ENCODE peak calls at places on chromosomes 7 and 10, in four cellular contexts. I is SK-N-SH, C is GM12878, E is K562. F is an unnamed sample.

GRCh38 chr7:6637544-6638229 is 569 bp downstream of the ZNF316 start:
- DNase-seq in I (peak; percentile 98), C (no peak), E (peak; percentile 94), F (peak; percentile 51)

GRCh38 chr7:108078156-108078781 is 51.9 kb downstream of the LAMB4 start:
- DNase-seq in I (no peak), E (no peak), C (no peak), F (no peak)

GRCh38 chr10:15813415-15813814 is 46.9 kb downstream of the MINDY3 start:
- DNase-seq in I (no peak), E (no peak), C (no peak), F (no peak)

GRCh38 chr10:121655254-121656142 is 57.3 kb upstream of the FGFR2 start:
- DNase-seq in C (no peak), E (no peak), I (no peak), F (no peak)

GRCh38 chr10:43059336-43059720 is 17.5 kb upstream of the RET start:
- DNase-seq in I (no peak), E (no peak), C (no peak), F (no peak)

GRCh38 chr7:98283887-98284222 is 2.4 kb downstream of the BRI3 start:
- DNase-seq in C (no peak), E (no peak), I (no peak), F (no peak)

GRCh38 chr7:24119852-24120251 is 164.1 kb upstream of the NPY start:
- DNase-seq in C (no peak), I (no peak), E (no peak), F (no peak)

GRCh38 chr10:61081331-61081730 is 137.3 kb upstream of the RHOBTB1 start:
- DNase-seq in C (no peak), E (no peak), I (no peak), F (no peak)

GRCh38 chr7:148480479-148481146 is 110.0 kb upstream of the C7orf33 start:
- DNase-seq in I (no peak), C (no peak), E (no peak), F (no peak)

GRCh38 chr10:84205049-84205852 is 10.9 kb downstream of the CDHR1 start:
- DNase-seq in C (peak; percentile 27), E (peak; percentile 79), I (peak; percentile 83), F (peak; percentile 82)

GRCh38 chr7:99224263-99224947 is 16.5 kb upstream of the KPNA7 start:
- DNase-seq in C (peak; percentile 1), I (no peak), E (peak; percentile 69), F (no peak)

GRCh38 chr10:110944997-110945396 is 25.6 kb downstream of the SHOC2 start:
- DNase-seq in C (no peak), E (no peak), I (no peak), F (no peak)

GRCh38 chr7:25326466-25327156 is 98.3 kb upstream of the NPVF start:
- DNase-seq in C (no peak), E (no peak), I (no peak), F (no peak)

GRCh38 chr10:100100651-100101525 is 19.2 kb upstream of the CPN1 start:
- DNase-seq in I (no peak), C (no peak), E (no peak), F (no peak)

GRCh38 chr7:22013711-22014110 is 68.0 kb upstream of the CDCA7L start:
- DNase-seq in I (no peak), C (no peak), E (no peak), F (no peak)

GRCh38 chr10:75450062-75450429 is 18.6 kb downstream of the LRMDA start:
- DNase-seq in C (no peak), I (no peak), E (no peak), F (no peak)

GRCh38 chr7:106262268-106262881 is 22.4 kb downstream of the NAMPT start:
- DNase-seq in C (no peak), E (no peak), I (no peak), F (no peak)

GRCh38 chr7:140036224-140036651 is 26.5 kb downstream of the PARP12 start:
- DNase-seq in E (no peak), C (peak; percentile 17), I (peak; percentile 88), F (no peak)

GRCh38 chr10:52855546-52856325 is 83.2 kb upstream of the MBL2 start:
- DNase-seq in C (no peak), E (no peak), I (no peak), F (no peak)

GRCh38 chr10:73965890-73966768 is 31.8 kb upstream of the VCL start:
- DNase-seq in I (no peak), E (no peak), C (no peak), F (peak; percentile 86)

GRCh38 chr7:94913391-94913790 is 6.0 kb downstream of the PPP1R9A start:
- DNase-seq in I (no peak), C (no peak), E (no peak), F (no peak)

GRCh38 chr10:96501985-96502384 is 11.7 kb downstream of the TLL2 start:
- DNase-seq in E (no peak), I (no peak), C (no peak), F (no peak)

GRCh38 chr10:93062499-93063216 is 2.1 kb downstream of the CYP26C1 start:
- DNase-seq in C (no peak), E (no peak), I (peak; percentile 30), F (peak; percentile 70)

GRCh38 chr10:105837951-105838350 is 1196.9 kb downstream of the SORCS3 start:
- DNase-seq in E (no peak), I (peak; percentile 10), C (peak; percentile 52), F (no peak)

GRCh38 chr10:112344261-112344660 is 29.7 kb upstream of the ACSL5 start:
- DNase-seq in C (no peak), I (no peak), E (no peak), F (no peak)

GRCh38 chr10:93657757-93658156 is 44.6 kb downstream of the FRA10AC1 start:
- DNase-seq in C (no peak), I (no peak), E (no peak), F (no peak)

GRCh38 chr10:122674781-122675180 is 24.9 kb downstream of the C10orf120 start:
- DNase-seq in C (no peak), I (no peak), E (no peak), F (no peak)

GRCh38 chr10:132020456-132020855 is 38.7 kb upstream of the BNIP3 start:
- DNase-seq in E (no peak), I (no peak), C (no peak), F (no peak)

GRCh38 chr7:50676754-50677153 is 105.9 kb downstream of the GRB10 start:
- DNase-seq in I (no peak), E (no peak), C (no peak), F (no peak)

GRCh38 chr7:100983451-100984187 is 14.3 kb downstream of the MUC12 start:
- DNase-seq in I (no peak), E (no peak), C (no peak), F (no peak)

GRCh38 chr7:45626441-45627430 is 52.6 kb downstream of the ADCY1 start:
- DNase-seq in I (no peak), E (no peak), C (no peak), F (no peak)

GRCh38 chr7:74568658-74569057 is 88.9 kb upstream of the GTF2I start:
- DNase-seq in C (no peak), I (no peak), E (no peak), F (no peak)

GRCh38 chr10:37754538-37755323 is 102.7 kb downstream of the ZNF248 start:
- DNase-seq in I (peak; percentile 32), E (peak; percentile 11), C (no peak), F (peak; percentile 15)

GRCh38 chr10:8365935-8366911 is 311.7 kb downstream of the GATA3 start:
- DNase-seq in C (peak; percentile 12), E (no peak), I (no peak), F (no peak)

GRCh38 chr7:4144171-4144701 is 537.9 kb upstream of the FOXK1 start:
- DNase-seq in E (no peak), I (peak; percentile 88), C (no peak), F (no peak)

GRCh38 chr10:29050081-29050480 is 238.8 kb upstream of the LYZL1 start:
- DNase-seq in E (no peak), C (no peak), I (no peak), F (no peak)

GRCh38 chr7:32357535-32358277 is 132.5 kb downstream of the LSM5 start:
- DNase-seq in I (no peak), C (no peak), E (no peak), F (no peak)
- TF ChIP-seq USF1 in I (no peak), C (no peak), E (no peak), F (no peak)

DNA sequence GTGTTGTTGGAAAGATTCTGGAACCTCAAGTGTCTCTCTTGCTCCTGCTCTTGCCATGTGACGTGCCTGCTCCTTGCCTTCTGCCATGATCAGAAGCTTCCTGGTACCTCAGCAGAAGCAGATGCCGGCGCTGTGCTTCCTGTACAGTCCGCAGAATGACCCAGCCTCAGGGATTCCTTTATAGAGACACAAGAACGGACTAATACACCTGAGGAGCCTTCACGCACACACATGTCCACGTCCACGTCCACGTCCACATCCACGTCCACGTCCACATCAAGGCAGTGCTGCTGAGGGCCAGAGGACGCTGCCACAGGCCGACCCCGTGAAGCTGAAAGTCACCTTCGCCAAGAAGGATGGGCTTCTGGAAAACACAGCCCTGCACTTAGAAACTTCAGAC is 190.1 kb downstream of the MAD1L1 start:
- DNase-seq in C (no peak), E (no peak), I (no peak), F (peak; percentile 7)
- TF ChIP-seq USF1 in C (no peak), E (no peak), I (no peak), F (no peak)

GRCh38 chr10:69512901-69513300 is 60.3 kb downstream of the NEUROG3 start:
- DNase-seq in E (no peak), C (no peak), I (no peak), F (no peak)
- TF ChIP-seq USF1 in E (no peak), C (no peak), I (no peak), F (no peak)

DNA sequence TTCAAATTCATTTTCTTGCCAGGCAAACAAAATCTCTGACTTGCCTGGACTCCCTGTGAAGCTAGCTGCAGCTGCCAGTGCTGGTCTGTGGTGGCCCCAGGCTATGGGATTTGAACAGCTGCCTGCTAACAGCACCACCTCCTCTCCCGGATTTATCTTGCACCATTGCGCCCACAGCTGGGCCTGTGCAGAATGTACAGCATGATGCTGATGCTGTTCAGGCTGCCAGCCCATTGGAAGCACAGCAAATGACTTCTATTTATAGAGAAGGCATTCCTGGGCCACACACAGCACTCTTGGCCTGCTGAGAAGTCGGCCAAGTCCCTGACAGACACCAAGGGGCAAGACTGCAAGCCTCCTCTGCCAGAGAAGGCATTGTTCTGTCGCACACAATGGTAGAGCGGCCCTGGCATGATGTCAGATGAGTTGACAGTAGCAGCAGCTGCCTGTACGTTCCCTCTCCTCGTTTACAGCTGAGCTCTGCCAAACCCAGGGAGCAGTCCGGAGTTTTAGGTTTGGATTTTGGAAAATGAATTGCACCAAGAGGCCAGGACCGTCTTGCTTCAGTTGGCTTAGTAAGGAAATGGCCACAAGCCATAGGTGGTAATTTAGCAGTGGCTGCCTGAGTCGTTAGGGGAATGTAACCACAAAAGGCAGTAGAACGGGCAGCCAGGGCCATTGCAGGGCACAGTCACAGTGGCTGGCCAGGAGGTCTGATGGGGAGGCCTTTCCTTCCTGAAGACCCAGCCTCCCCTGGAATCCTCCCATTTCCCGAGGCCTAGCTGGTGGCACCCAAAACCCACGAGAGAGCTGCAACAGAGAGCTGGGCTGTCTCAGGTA is 38.5 kb downstream of the MTURN start:
- DNase-seq in I (peak; percentile 87), C (no peak), E (no peak), F (peak; percentile 36)
- TF ChIP-seq USF1 in I (no peak), C (no peak), E (no peak), F (no peak)

GRCh38 chr7:77903597-77903996 is 105.0 kb downstream of the PHTF2 start:
- DNase-seq in C (no peak), I (peak; percentile 15), E (no peak), F (no peak)
- TF ChIP-seq USF1 in C (no peak), I (no peak), E (no peak), F (no peak)